ENCODE peak calls at places on chromosomes 11 and 22, in five cellular contexts. One of them, this sample, is unnamed.

GRCh38 chr11:81874627-81875026 is 859.0 kb downstream of the FAM181B start:
- DNase-seq in GM06990: peak
- DNase-seq in Caco-2: no peak
- DNase-seq in dorsolateral prefrontal cortex: no peak
- DNase-seq in fibroblast of pulmonary artery: no peak
- DNase-seq in this sample: no peak

GRCh38 chr22:48517039-48518030 is 1310.3 kb downstream of the BRD1 start:
- DNase-seq in dorsolateral prefrontal cortex: peak
- DNase-seq in fibroblast of pulmonary artery: no peak
- DNase-seq in Caco-2: no peak
- DNase-seq in GM06990: no peak
- DNase-seq in this sample: no peak

GRCh38 chr11:75718406-75719088 is 909 bp downstream of the MOGAT2 start:
- DNase-seq in dorsolateral prefrontal cortex: no peak
- DNase-seq in Caco-2: no peak
- DNase-seq in fibroblast of pulmonary artery: peak
- DNase-seq in GM06990: no peak
- DNase-seq in this sample: no peak

GRCh38 chr22:38609371-38609770 is 39.4 kb upstream of the DMC1 start:
- DNase-seq in GM06990: no peak
- DNase-seq in Caco-2: no peak
- DNase-seq in dorsolateral prefrontal cortex: no peak
- DNase-seq in fibroblast of pulmonary artery: no peak
- DNase-seq in this sample: no peak

GRCh38 chr22:37983860-37984791 is at the start of gene SOX10:
- DNase-seq in fibroblast of pulmonary artery: no peak
- DNase-seq in dorsolateral prefrontal cortex: peak
- DNase-seq in Caco-2: no peak
- DNase-seq in GM06990: no peak
- DNase-seq in this sample: no peak

GRCh38 chr11:30960387-30960992 is 374.3 kb upstream of the MPPED2 start:
- DNase-seq in Caco-2: peak
- DNase-seq in fibroblast of pulmonary artery: peak
- DNase-seq in GM06990: no peak
- DNase-seq in dorsolateral prefrontal cortex: no peak
- DNase-seq in this sample: peak

GRCh38 chr11:91653091-91653754 is 571.4 kb upstream of the FAT3 start:
- DNase-seq in GM06990: no peak
- DNase-seq in dorsolateral prefrontal cortex: no peak
- DNase-seq in fibroblast of pulmonary artery: no peak
- DNase-seq in Caco-2: no peak
- DNase-seq in this sample: peak

GRCh38 chr11:119764108-119764874 is 35.3 kb upstream of the NECTIN1 start:
- DNase-seq in fibroblast of pulmonary artery: no peak
- DNase-seq in GM06990: no peak
- DNase-seq in Caco-2: peak
- DNase-seq in dorsolateral prefrontal cortex: peak
- DNase-seq in this sample: peak

GRCh38 chr11:126231725-126232459 is 20.3 kb downstream of the FAM118B start:
- DNase-seq in fibroblast of pulmonary artery: peak
- DNase-seq in Caco-2: no peak
- DNase-seq in GM06990: no peak
- DNase-seq in dorsolateral prefrontal cortex: no peak
- DNase-seq in this sample: peak

GRCh38 chr11:22792497-22792896 is 37.1 kb downstream of the SVIP start:
- DNase-seq in GM06990: no peak
- DNase-seq in dorsolateral prefrontal cortex: peak
- DNase-seq in Caco-2: peak
- DNase-seq in fibroblast of pulmonary artery: peak
- DNase-seq in this sample: peak

GRCh38 chr22:20956258-20957117 is 10.6 kb upstream of the AIFM3 start:
- DNase-seq in GM06990: no peak
- DNase-seq in Caco-2: peak
- DNase-seq in dorsolateral prefrontal cortex: no peak
- DNase-seq in fibroblast of pulmonary artery: peak
- DNase-seq in this sample: no peak

GRCh38 chr22:38955250-38955775 is 2.1 kb upstream of the APOBEC3A start:
- DNase-seq in fibroblast of pulmonary artery: no peak
- DNase-seq in Caco-2: no peak
- DNase-seq in dorsolateral prefrontal cortex: peak
- DNase-seq in GM06990: no peak
- DNase-seq in this sample: no peak

GRCh38 chr11:43574949-43575915 is 105.3 kb upstream of the HSD17B12 start:
- DNase-seq in GM06990: no peak
- DNase-seq in fibroblast of pulmonary artery: peak
- DNase-seq in Caco-2: peak
- DNase-seq in dorsolateral prefrontal cortex: peak
- DNase-seq in this sample: peak

GRCh38 chr22:22843848-22844247 is 43.8 kb upstream of the IGLL5 start:
- DNase-seq in fibroblast of pulmonary artery: no peak
- DNase-seq in Caco-2: no peak
- DNase-seq in GM06990: no peak
- DNase-seq in dorsolateral prefrontal cortex: no peak
- DNase-seq in this sample: no peak

GRCh38 chr22:49936018-49936972 is 17.9 kb downstream of the CRELD2 start:
- DNase-seq in fibroblast of pulmonary artery: peak
- DNase-seq in Caco-2: peak
- DNase-seq in GM06990: peak
- DNase-seq in dorsolateral prefrontal cortex: peak
- DNase-seq in this sample: peak

GRCh38 chr22:44411226-44412135 is 86.6 kb downstream of the RTL6 start:
- DNase-seq in GM06990: no peak
- DNase-seq in dorsolateral prefrontal cortex: peak
- DNase-seq in Caco-2: no peak
- DNase-seq in fibroblast of pulmonary artery: peak
- DNase-seq in this sample: no peak

GRCh38 chr11:64223001-64223651 is 2.9 kb downstream of the TRPT1 start:
- DNase-seq in dorsolateral prefrontal cortex: no peak
- DNase-seq in Caco-2: no peak
- DNase-seq in fibroblast of pulmonary artery: no peak
- DNase-seq in GM06990: no peak
- DNase-seq in this sample: no peak

GRCh38 chr22:45911601-45912271 is 65.2 kb downstream of the WNT7B start:
- DNase-seq in fibroblast of pulmonary artery: peak
- DNase-seq in GM06990: no peak
- DNase-seq in dorsolateral prefrontal cortex: no peak
- DNase-seq in Caco-2: no peak
- DNase-seq in this sample: no peak

GRCh38 chr11:3222941-3223905 is 4.6 kb upstream of the MRGPRG start:
- DNase-seq in dorsolateral prefrontal cortex: no peak
- DNase-seq in fibroblast of pulmonary artery: no peak
- DNase-seq in Caco-2: no peak
- DNase-seq in GM06990: no peak
- DNase-seq in this sample: no peak

GRCh38 chr11:3225826-3226750 is 6.1 kb downstream of the MRGPRE start:
- DNase-seq in Caco-2: no peak
- DNase-seq in fibroblast of pulmonary artery: no peak
- DNase-seq in GM06990: no peak
- DNase-seq in dorsolateral prefrontal cortex: no peak
- DNase-seq in this sample: no peak

GRCh38 chr11:3223932-3224729 is 5.5 kb upstream of the MRGPRG start:
- DNase-seq in Caco-2: no peak
- DNase-seq in fibroblast of pulmonary artery: no peak
- DNase-seq in GM06990: no peak
- DNase-seq in dorsolateral prefrontal cortex: no peak
- DNase-seq in this sample: no peak

GRCh38 chr11:3225159-3225758 is 6.6 kb upstream of the MRGPRG start:
- DNase-seq in fibroblast of pulmonary artery: no peak
- DNase-seq in Caco-2: no peak
- DNase-seq in dorsolateral prefrontal cortex: no peak
- DNase-seq in GM06990: no peak
- DNase-seq in this sample: no peak

DNA sequence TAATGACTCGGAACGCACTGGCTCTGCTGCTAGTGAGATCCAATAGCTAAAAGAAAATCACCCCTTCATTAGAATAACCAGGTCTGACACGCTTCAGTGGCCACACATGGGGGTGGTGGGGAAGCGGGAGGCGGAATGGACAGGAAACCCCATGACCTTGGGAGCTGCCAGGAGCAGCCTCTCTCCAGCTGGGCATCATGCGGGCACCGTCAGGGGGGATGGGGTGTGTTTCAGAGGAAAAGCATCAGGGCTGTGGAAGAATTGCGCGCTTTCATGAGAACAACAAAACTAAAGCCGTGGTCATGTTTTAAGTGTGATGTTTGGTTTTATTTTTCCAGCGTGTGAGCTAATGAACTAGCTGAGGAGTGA is 6.1 kb upstream of the MRGPRG start:
- DNase-seq in fibroblast of pulmonary artery: no peak
- DNase-seq in dorsolateral prefrontal cortex: no peak
- DNase-seq in Caco-2: no peak
- DNase-seq in GM06990: no peak
- DNase-seq in this sample: no peak
- H3K4me3 ChIP-seq in fibroblast of pulmonary artery: no peak
- H3K4me3 ChIP-seq in dorsolateral prefrontal cortex: no peak
- H3K4me3 ChIP-seq in Caco-2: no peak
- H3K4me3 ChIP-seq in GM06990: no peak
- H3K4me3 ChIP-seq in this sample: no peak

GRCh38 chr22:33841281-33842005 is 78.8 kb downstream of the LARGE1 start:
- DNase-seq in dorsolateral prefrontal cortex: no peak
- DNase-seq in Caco-2: no peak
- DNase-seq in fibroblast of pulmonary artery: no peak
- DNase-seq in GM06990: no peak
- DNase-seq in this sample: no peak
- H3K4me3 ChIP-seq in dorsolateral prefrontal cortex: no peak
- H3K4me3 ChIP-seq in Caco-2: no peak
- H3K4me3 ChIP-seq in fibroblast of pulmonary artery: no peak
- H3K4me3 ChIP-seq in GM06990: peak
- H3K4me3 ChIP-seq in this sample: no peak

DNA sequence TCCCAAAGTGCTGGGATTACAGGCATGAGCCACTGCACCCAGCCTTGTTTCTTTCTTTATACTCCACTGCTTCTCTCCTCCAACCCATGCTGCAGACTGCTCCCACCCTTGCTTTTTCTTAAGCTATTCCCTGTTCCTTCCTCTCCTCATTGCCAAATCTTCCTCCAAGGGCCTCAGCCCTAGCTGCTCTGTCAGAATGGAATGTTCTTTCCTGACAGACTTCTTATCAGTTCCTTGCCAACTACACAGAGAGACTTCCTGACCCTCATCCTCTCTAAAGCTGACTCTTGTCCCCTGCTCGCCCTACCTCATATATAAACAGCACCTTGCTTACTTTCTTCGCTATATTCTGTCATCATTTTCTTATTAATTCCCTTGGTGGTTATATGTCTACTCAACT is 16.9 kb upstream of the PIK3C2A start:
- DNase-seq in fibroblast of pulmonary artery: peak
- DNase-seq in Caco-2: no peak
- DNase-seq in GM06990: no peak
- DNase-seq in dorsolateral prefrontal cortex: no peak
- DNase-seq in this sample: no peak
- H3K4me3 ChIP-seq in fibroblast of pulmonary artery: no peak
- H3K4me3 ChIP-seq in Caco-2: no peak
- H3K4me3 ChIP-seq in GM06990: no peak
- H3K4me3 ChIP-seq in dorsolateral prefrontal cortex: no peak
- H3K4me3 ChIP-seq in this sample: no peak

GRCh38 chr11:1770061-1770460 is 6.3 kb upstream of the CTSD start:
- DNase-seq in Caco-2: no peak
- DNase-seq in fibroblast of pulmonary artery: no peak
- DNase-seq in dorsolateral prefrontal cortex: no peak
- DNase-seq in GM06990: no peak
- DNase-seq in this sample: no peak

GRCh38 chr11:1770528-1770927 is 6.8 kb upstream of the CTSD start:
- DNase-seq in GM06990: no peak
- DNase-seq in dorsolateral prefrontal cortex: no peak
- DNase-seq in Caco-2: no peak
- DNase-seq in fibroblast of pulmonary artery: no peak
- DNase-seq in this sample: no peak

GRCh38 chr11:1771700-1772099 is 8.0 kb upstream of the CTSD start:
- DNase-seq in Caco-2: no peak
- DNase-seq in GM06990: no peak
- DNase-seq in fibroblast of pulmonary artery: peak
- DNase-seq in dorsolateral prefrontal cortex: peak
- DNase-seq in this sample: peak

GRCh38 chr11:1772270-1773130 is 8.8 kb upstream of the CTSD start:
- DNase-seq in dorsolateral prefrontal cortex: peak
- DNase-seq in GM06990: no peak
- DNase-seq in Caco-2: peak
- DNase-seq in fibroblast of pulmonary artery: peak
- DNase-seq in this sample: peak

GRCh38 chr11:1771273-1771672 is 7.5 kb upstream of the CTSD start:
- DNase-seq in dorsolateral prefrontal cortex: peak
- DNase-seq in Caco-2: no peak
- DNase-seq in GM06990: no peak
- DNase-seq in fibroblast of pulmonary artery: no peak
- DNase-seq in this sample: no peak
- H3K4me3 ChIP-seq in dorsolateral prefrontal cortex: no peak
- H3K4me3 ChIP-seq in Caco-2: no peak
- H3K4me3 ChIP-seq in GM06990: no peak
- H3K4me3 ChIP-seq in fibroblast of pulmonary artery: no peak
- H3K4me3 ChIP-seq in this sample: no peak

GRCh38 chr11:62030071-62030684 is 62.7 kb upstream of the FTH1 start:
- DNase-seq in fibroblast of pulmonary artery: peak
- DNase-seq in Caco-2: no peak
- DNase-seq in GM06990: no peak
- DNase-seq in dorsolateral prefrontal cortex: no peak
- DNase-seq in this sample: no peak

GRCh38 chr11:62026739-62027138 is 59.3 kb upstream of the FTH1 start:
- DNase-seq in dorsolateral prefrontal cortex: no peak
- DNase-seq in GM06990: no peak
- DNase-seq in fibroblast of pulmonary artery: no peak
- DNase-seq in Caco-2: no peak
- DNase-seq in this sample: no peak

GRCh38 chr11:62024975-62025374 is 57.5 kb upstream of the FTH1 start:
- DNase-seq in fibroblast of pulmonary artery: peak
- DNase-seq in Caco-2: no peak
- DNase-seq in dorsolateral prefrontal cortex: no peak
- DNase-seq in GM06990: no peak
- DNase-seq in this sample: no peak

GRCh38 chr11:62020661-62021060 is 53.2 kb upstream of the FTH1 start:
- DNase-seq in Caco-2: no peak
- DNase-seq in dorsolateral prefrontal cortex: no peak
- DNase-seq in fibroblast of pulmonary artery: no peak
- DNase-seq in GM06990: no peak
- DNase-seq in this sample: no peak

DNA sequence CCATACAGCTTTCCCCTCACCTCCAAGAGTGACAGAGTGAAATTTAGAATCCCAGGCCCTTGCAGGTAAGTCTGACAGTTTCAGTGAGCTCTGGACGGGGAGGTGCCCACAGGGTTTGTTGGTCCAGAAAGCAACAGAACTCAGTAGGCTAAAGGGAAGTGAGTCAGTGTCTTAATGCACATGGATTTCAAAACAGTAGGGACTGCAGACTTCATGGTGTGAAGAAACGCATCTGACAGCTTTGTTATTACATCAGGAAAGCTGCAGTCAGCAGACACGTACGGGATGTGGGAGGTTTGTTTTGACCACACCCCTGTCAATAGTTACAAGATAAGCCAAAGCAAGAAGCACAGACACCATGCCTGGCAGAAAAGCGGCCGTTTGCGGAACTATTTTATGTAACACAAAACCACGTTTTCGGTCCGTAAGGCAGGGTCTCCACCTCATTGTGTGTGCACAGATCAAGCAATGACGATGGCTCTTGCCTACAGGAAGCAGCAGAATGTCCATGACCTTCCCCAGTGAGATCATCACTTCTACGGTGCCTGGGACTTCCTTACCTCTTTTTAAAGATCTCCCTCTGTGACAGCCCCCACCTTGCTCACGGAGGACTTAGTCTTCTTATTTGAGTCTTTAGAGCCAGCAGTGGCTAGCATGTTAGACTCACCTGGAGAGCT is 58.1 kb upstream of the FTH1 start:
- DNase-seq in Caco-2: peak
- DNase-seq in dorsolateral prefrontal cortex: no peak
- DNase-seq in fibroblast of pulmonary artery: peak
- DNase-seq in GM06990: peak
- DNase-seq in this sample: peak
- H3K4me3 ChIP-seq in Caco-2: peak
- H3K4me3 ChIP-seq in dorsolateral prefrontal cortex: no peak
- H3K4me3 ChIP-seq in fibroblast of pulmonary artery: peak
- H3K4me3 ChIP-seq in GM06990: no peak
- H3K4me3 ChIP-seq in this sample: no peak